ENCODE peak calls at places on chromosome 19, in nine cellular contexts. K is SW 1271; J is GM12865; Q is fibroblast of lung; V is left cardiac atrium; H is GM03348; P is chondrocyte; O is neural progenitor cell; D is stimulated activated CD8-positive, alpha-beta memory T cell treated with anti-CD3 and anti-CD28 coated beads, Interleukin-12 subunit alpha, Interleukin-12 subunit beta, amount 100 ng/mL, for 4 hours. W is an unnamed sample.

GRCh38 chr19:18292460-18292809 is 11.0 kb upstream of the JUND start:
- DNase-seq in K (peak), J (no peak), Q (no peak), V (no peak), H (no peak), P (no peak), O (no peak), D (no peak), W (no peak)

GRCh38 chr19:38367041-38367440 is 7.3 kb upstream of the PSMD8 start:
- DNase-seq in K (no peak), J (no peak), Q (no peak), V (no peak), H (no peak), P (no peak), O (no peak), D (no peak), W (no peak)

GRCh38 chr19:17264641-17264979 is at the start of gene USHBP1:
- DNase-seq in K (no peak), J (no peak), Q (no peak), V (peak), H (no peak), P (no peak), O (no peak), D (no peak), W (no peak)

GRCh38 chr19:3094638-3095374 is 644 bp downstream of the GNA11 start:
- DNase-seq in K (no peak), J (peak), Q (peak), V (no peak), H (no peak), P (peak), O (peak), D (no peak), W (no peak)

GRCh38 chr19:56120371-56121179 is 520 bp downstream of the ZNF787 start:
- DNase-seq in K (peak), J (peak), Q (peak), V (peak), H (peak), P (no peak), O (peak), D (peak), W (peak)

GRCh38 chr19:51727349-51727880 is 3.6 kb upstream of the HAS1 start:
- DNase-seq in K (no peak), J (no peak), Q (peak), V (no peak), H (peak), P (no peak), O (no peak), D (no peak), W (no peak)

GRCh38 chr19:8445488-8446001 is 770 bp downstream of the HNRNPM start:
- DNase-seq in K (peak), J (peak), Q (no peak), V (peak), H (peak), P (peak), O (peak), D (peak), W (peak)

GRCh38 chr19:1592023-1592754 is 476 bp downstream of the MBD3 start:
- DNase-seq in K (peak), J (peak), Q (peak), V (peak), H (peak), P (no peak), O (peak), D (peak), W (peak)

GRCh38 chr19:4916292-4917082 is 7.2 kb downstream of the UHRF1 start:
- DNase-seq in K (no peak), J (peak), Q (no peak), V (no peak), H (no peak), P (no peak), O (no peak), D (peak), W (no peak)

GRCh38 chr19:10718205-10719196 is 622 bp downstream of the DNM2 start:
- DNase-seq in K (peak), J (peak), Q (peak), V (peak), H (peak), P (no peak), O (peak), D (peak), W (peak)

GRCh38 chr19:58571575-58571947 is 1.6 kb downstream of the MZF1 start:
- DNase-seq in K (no peak), J (no peak), Q (no peak), V (peak), H (no peak), P (peak), O (no peak), D (no peak), W (no peak)

GRCh38 chr19:5707576-5708575 is 12.1 kb downstream of the LONP1 start:
- DNase-seq in K (no peak), J (no peak), Q (no peak), V (peak), H (no peak), P (no peak), O (no peak), D (no peak), W (no peak)

GRCh38 chr19:9109959-9110358 is 2.7 kb upstream of the OR7G2 start:
- DNase-seq in K (no peak), J (no peak), Q (no peak), V (no peak), H (no peak), P (no peak), O (no peak), D (no peak), W (no peak)

GRCh38 chr19:17860993-17861360 is 1.3 kb downstream of the RPL18A start:
- DNase-seq in K (no peak), J (no peak), Q (no peak), V (no peak), H (no peak), P (no peak), O (no peak), D (no peak), W (no peak)

GRCh38 chr19:7188682-7189629 is 105.3 kb downstream of the INSR start:
- DNase-seq in K (no peak), J (peak), Q (peak), V (peak), H (no peak), P (no peak), O (no peak), D (no peak), W (no peak)

GRCh38 chr19:18683109-18683954 is at the start of gene CRTC1:
- DNase-seq in K (peak), J (peak), Q (peak), V (peak), H (peak), P (no peak), O (peak), D (peak), W (peak)

GRCh38 chr19:5113101-5113557 is 144.2 kb downstream of the KDM4B start:
- DNase-seq in K (no peak), J (no peak), Q (peak), V (no peak), H (no peak), P (no peak), O (no peak), D (no peak), W (no peak)

GRCh38 chr19:1324792-1325567 is 39.3 kb downstream of the EFNA2 start:
- DNase-seq in K (no peak), J (no peak), Q (peak), V (peak), H (peak), P (no peak), O (no peak), D (peak), W (no peak)

GRCh38 chr19:30540671-30541210 is 168.6 kb downstream of the ZNF536 start:
- DNase-seq in K (no peak), J (no peak), Q (no peak), V (no peak), H (no peak), P (no peak), O (no peak), D (no peak), W (no peak)

GRCh38 chr19:3184847-3185481 is 766 bp upstream of the NCLN start:
- DNase-seq in K (peak), J (peak), Q (no peak), V (peak), H (peak), P (peak), O (peak), D (no peak), W (no peak)

GRCh38 chr19:51511353-51511752 is 9.8 kb upstream of the SIGLEC12 start:
- DNase-seq in K (no peak), J (peak), Q (no peak), V (no peak), H (no peak), P (no peak), O (peak), D (no peak), W (no peak)

GRCh38 chr19:6213696-6214585 is 65.8 kb downstream of the MLLT1 start:
- DNase-seq in K (no peak), J (no peak), Q (no peak), V (no peak), H (no peak), P (peak), O (no peak), D (no peak), W (no peak)